ENCODE peak calls at places on chromosomes 2 and 18, in four cellular contexts. Z is mucosa of descending colon, M is ovary, T is brain microvascular endothelial cell. G is an unnamed sample.

GRCh38 chr2:101012706-101013181 is 10.7 kb downstream of the RPL31 start:
- DNase-seq in M (peak; percentile 53), Z (peak; percentile 72), T (peak; percentile 44), G (no peak)

GRCh38 chr2:145258903-145259579 is 739.1 kb upstream of the ZEB2 start:
- DNase-seq in Z (no peak), M (no peak), T (peak; percentile 9), G (no peak)

GRCh38 chr2:113173563-113174368 is at the start of gene PSD4:
- DNase-seq in T (no peak), Z (peak; percentile 67), M (no peak), G (peak; percentile 88)

GRCh38 chr2:239533917-239534316 is 133.1 kb upstream of the HDAC4 start:
- DNase-seq in Z (peak; percentile 30), T (no peak), M (peak; percentile 34), G (no peak)

GRCh38 chr2:97702731-97703470 is 10.5 kb upstream of the ZAP70 start:
- DNase-seq in T (no peak), M (no peak), Z (no peak), G (no peak)

GRCh38 chr2:187857826-187858225 is 303.6 kb upstream of the TFPI start:
- DNase-seq in T (no peak), M (no peak), Z (no peak), G (no peak)

GRCh38 chr2:42074661-42075060 is 26.8 kb downstream of the PKDCC start:
- DNase-seq in M (no peak), Z (no peak), T (no peak), G (no peak)

GRCh38 chr2:162333968-162334367 is 10.0 kb upstream of the GCA start:
- DNase-seq in M (peak; percentile 19), T (peak; percentile 11), Z (peak; percentile 82), G (no peak)

GRCh38 chr2:205995260-205995659 is 90.7 kb downstream of the INO80D start:
- DNase-seq in M (no peak), Z (no peak), T (no peak), G (no peak)

GRCh38 chr18:62200121-62200914 is 13.3 kb downstream of the RELCH start:
- DNase-seq in Z (no peak), M (no peak), T (no peak), G (no peak)

GRCh38 chr2:42359894-42360483 is 1.0 kb downstream of the COX7A2L start:
- DNase-seq in M (no peak), Z (no peak), T (no peak), G (no peak)

GRCh38 chr18:46320928-46321855 is 217.0 kb downstream of the HAUS1 start:
- DNase-seq in T (peak; percentile 47), M (no peak), Z (no peak), G (no peak)

GRCh38 chr18:9091066-9091476 is 11.4 kb upstream of the NDUFV2 start:
- DNase-seq in Z (no peak), T (no peak), M (no peak), G (no peak)

GRCh38 chr2:68767031-68767961 is 32.7 kb downstream of the ARHGAP25 start:
- DNase-seq in M (no peak), T (no peak), Z (peak; percentile 34), G (no peak)

GRCh38 chr2:207960911-207961310 is 64.4 kb downstream of the PLEKHM3 start:
- DNase-seq in M (no peak), Z (no peak), T (no peak), G (no peak)

GRCh38 chr2:168354499-168354898 is 101.6 kb upstream of the CERS6 start:
- DNase-seq in Z (no peak), M (no peak), T (no peak), G (no peak)

GRCh38 chr2:241309684-241310117 is 5.8 kb downstream of the HDLBP start:
- DNase-seq in M (no peak), Z (peak; percentile 33), T (peak; percentile 72), G (no peak)

GRCh38 chr18:49510393-49511115 is 23.5 kb upstream of the C18orf32 start:
- DNase-seq in M (peak; percentile 38), Z (peak; percentile 73), T (peak; percentile 43), G (no peak)

GRCh38 chr2:204681412-204681811 is 136.1 kb downstream of the PARD3B start:
- DNase-seq in T (no peak), M (no peak), Z (peak; percentile 8), G (no peak)

GRCh38 chr2:53874401-53874950 is 14.7 kb upstream of the GPR75 start:
- DNase-seq in Z (no peak), M (no peak), T (no peak), G (no peak)
- H3K36me3 ChIP-seq in Z (no peaks in the 10 kb centered on the region), M (no peaks in the 10 kb centered on the region), T (peaks cover 25% of the 10 kb centered on the region), G (peaks cover 76% of the 10 kb centered on the region)

DNA sequence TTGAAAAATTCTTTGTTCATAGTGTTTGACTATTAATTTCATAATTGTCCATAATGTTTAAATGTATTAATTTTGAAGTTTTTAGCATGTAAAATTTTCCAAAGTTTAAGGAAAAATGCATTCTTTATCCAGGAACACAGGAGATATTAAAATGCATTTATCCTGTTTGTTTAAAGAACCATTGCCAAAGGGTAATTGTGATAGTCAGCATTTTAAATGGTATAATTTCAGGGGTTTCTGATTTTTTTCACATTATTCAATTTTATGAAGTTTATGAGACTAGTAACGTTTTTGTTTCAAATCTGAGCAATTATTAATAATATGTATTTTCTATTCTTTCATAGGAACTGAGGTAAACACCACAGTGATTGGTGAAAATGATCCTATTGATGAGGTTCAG is 24.9 kb downstream of the UGGT1 start:
- DNase-seq in T (no peak), Z (no peak), M (no peak), G (no peak)
- H3K36me3 ChIP-seq in T (peaks cover 28% of the 10 kb centered on the region), Z (peaks cover 5% of the 10 kb centered on the region), M (no peaks in the 10 kb centered on the region), G (peaks cover 92% of the 10 kb centered on the region)

GRCh38 chr2:99622578-99622977 is 132.8 kb upstream of the REV1 start:
- DNase-seq in T (no peak), Z (peak; percentile 14), M (no peak), G (no peak)
- H3K36me3 ChIP-seq in T (no peaks in the 10 kb centered on the region), Z (no peaks in the 10 kb centered on the region), M (no peaks in the 10 kb centered on the region), G (no peaks in the 10 kb centered on the region)

DNA sequence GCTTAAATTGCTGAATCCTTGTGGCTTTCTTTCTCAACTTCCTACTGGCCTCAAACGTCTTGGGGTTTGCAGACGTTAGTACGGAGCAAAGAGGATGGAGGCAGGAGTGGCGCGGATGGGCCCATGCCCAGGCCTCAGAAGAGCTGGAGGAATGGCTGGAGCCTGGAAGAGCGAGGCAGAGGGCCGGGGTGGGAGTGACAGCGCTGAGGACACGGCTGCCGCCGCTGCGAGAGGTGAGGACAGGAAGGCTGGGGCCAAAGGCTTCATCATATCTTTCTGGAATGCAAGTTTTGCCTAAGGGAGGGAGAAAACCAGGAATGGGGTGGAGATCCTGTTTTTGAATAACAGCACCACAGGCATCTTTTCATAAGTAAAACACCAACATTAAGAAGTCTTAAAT is 178.5 kb upstream of the SESTD1 start:
- DNase-seq in T (no peak), Z (no peak), M (no peak), G (no peak)
- H3K36me3 ChIP-seq in T (no peaks in the 10 kb centered on the region), Z (no peaks in the 10 kb centered on the region), M (no peaks in the 10 kb centered on the region), G (peaks cover 9% of the 10 kb centered on the region)

DNA sequence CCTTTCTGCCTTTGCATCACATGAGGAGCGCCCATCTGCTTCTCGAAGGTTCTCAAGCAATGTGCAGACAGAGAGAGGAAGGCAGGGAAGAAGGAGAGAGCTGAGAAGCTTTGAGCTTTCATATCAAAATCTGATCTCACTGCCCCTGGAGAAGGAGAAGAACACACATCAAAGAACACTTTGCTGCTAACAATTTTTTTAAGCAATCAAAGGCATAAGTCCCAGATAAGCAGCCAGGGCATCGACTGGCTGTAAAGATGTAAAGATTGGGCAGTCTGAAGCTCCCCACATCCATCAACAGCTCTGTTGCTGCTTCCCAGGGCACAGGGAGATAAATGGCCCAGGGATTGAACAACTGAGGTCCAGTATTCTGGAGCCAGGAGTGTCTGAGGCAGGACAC is 137.4 kb downstream of the TNS1 start:
- DNase-seq in Z (no peak), T (no peak), M (no peak), G (no peak)
- H3K36me3 ChIP-seq in Z (no peaks in the 10 kb centered on the region), T (peaks cover 13% of the 10 kb centered on the region), M (no peaks in the 10 kb centered on the region), G (peaks cover 100% of the 10 kb centered on the region)

GRCh38 chr18:12721495-12722275 is 18.8 kb downstream of the PSMG2 start:
- DNase-seq in Z (no peak), T (no peak), M (no peak), G (no peak)
- H3K36me3 ChIP-seq in Z (no peaks in the 10 kb centered on the region), T (peaks cover 33% of the 10 kb centered on the region), M (no peaks in the 10 kb centered on the region), G (peaks cover 97% of the 10 kb centered on the region)

DNA sequence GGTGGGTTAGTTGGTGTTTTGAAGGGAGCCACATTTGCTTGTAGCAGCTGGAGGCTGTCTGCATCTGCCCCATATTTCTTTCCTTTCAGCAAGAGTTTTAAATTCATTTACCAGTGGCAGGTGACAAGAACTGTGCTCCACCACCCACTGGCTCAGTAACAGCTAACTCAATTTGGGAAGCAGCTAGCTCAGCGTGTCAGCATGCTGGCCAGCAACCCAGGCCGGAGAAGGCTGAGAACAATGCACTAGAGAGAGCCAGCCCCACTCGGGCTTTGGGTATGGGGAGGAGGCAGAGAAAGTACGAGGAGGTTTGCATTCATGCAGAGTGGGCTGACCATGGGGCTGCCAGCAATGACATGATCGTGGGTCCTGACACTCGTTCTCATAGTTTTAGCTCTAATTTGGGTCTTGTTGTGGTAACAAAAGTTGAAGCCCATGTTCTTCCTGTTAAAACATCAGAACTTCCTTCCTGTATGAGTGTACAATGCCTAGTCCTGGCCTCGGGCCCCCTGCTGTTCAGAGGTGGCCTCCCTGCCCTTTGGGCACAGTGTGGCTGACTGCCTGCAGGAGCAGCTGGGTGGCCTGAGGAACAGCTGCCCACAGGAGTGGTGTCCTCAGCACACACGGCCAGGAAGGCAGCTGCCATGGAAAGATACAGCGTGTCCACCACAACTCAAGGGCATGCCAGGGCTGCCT is 23.0 kb downstream of the CDC42EP3 start:
- DNase-seq in Z (peak; percentile 19), M (no peak), T (no peak), G (peak; percentile 80)
- H3K36me3 ChIP-seq in Z (no peaks in the 10 kb centered on the region), M (no peaks in the 10 kb centered on the region), T (peaks cover 46% of the 10 kb centered on the region), G (peaks cover 30% of the 10 kb centered on the region)

DNA sequence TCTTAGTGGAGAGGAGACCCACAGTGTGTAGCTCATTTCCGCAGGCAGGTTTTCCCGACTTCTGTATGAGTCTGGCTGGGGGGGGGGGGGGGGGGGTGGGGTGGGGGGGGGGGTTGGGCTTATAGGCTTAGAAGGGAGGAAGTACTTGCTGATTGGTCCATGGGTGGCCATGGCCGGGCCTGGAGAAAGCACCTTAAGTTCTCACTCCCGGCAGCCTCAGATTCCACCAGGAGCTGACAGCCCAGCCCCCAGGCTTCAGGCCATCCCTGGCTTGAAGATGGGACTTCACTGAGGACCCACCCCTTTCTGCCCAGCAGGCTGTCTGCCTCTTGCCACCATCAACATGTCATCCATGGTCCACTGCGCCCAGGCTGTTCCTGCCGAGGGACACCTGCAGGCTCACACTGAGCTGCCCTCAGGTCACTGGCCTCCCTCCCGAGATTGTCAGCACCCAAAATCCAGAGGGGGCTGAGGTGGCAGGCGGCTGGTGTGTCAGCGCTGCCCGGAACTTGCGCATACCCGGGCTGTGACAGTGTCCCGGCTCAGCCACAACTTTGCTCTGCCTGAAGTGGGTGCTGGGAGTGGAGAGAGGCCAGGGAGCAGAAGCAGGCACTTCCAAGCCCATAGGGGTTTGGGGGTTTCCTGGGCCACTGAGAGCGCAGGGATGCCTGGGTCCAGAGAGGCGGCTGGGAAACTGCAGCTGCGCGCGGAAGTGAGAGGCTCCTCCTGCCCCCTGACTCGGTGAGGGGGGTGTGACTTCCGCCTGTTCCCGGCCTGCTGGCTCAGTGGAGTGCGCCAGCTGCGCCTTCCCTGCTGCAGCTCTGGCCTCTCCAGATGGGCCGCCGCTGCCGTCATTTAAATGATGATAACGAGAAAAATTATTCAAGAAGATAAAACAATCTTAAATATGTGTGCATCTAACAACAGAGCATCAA is 256.1 kb downstream of the RPRM start:
- DNase-seq in T (no peak), M (no peak), Z (no peak), G (no peak)
- H3K36me3 ChIP-seq in T (no peaks in the 10 kb centered on the region), M (no peaks in the 10 kb centered on the region), Z (no peaks in the 10 kb centered on the region), G (no peaks in the 10 kb centered on the region)